ENCODE peak calls at places on chromosomes 6 and 20, in six cellular contexts. G, Y, X, L, S and Z are unnamed samples.

GRCh38 chr6:144786825-144787224 is 501.7 kb downstream of the UTRN start:
- DNase-seq in G (no peak), Y (no peak), X (no peak), L (no peak), S (no peak), Z (no peak)

GRCh38 chr6:99905209-99906106 is 88.6 kb downstream of the MCHR2 start:
- DNase-seq in G (no peak), Y (peak), X (no peak), L (peak), S (peak), Z (no peak)

GRCh38 chr6:30127238-30128093 is 8.5 kb upstream of the TRIM40 start:
- DNase-seq in G (no peak), Y (no peak), X (no peak), L (no peak), S (peak), Z (no peak)

GRCh38 chr6:153862139-153862538 is 176.9 kb upstream of the OPRM1 start:
- DNase-seq in G (no peak), Y (no peak), X (no peak), L (no peak), S (no peak), Z (no peak)

GRCh38 chr20:30816182-30816645 is 441.2 kb upstream of the DEFB115 start:
- DNase-seq in G (no peak), Y (no peak), X (no peak), L (peak), S (peak), Z (no peak)

GRCh38 chr6:149093643-149094042 is 223.9 kb upstream of the TAB2 start:
- DNase-seq in G (no peak), Y (no peak), X (no peak), L (no peak), S (no peak), Z (no peak)

GRCh38 chr6:37489697-37490336 is 9.9 kb downstream of the CCDC167 start:
- DNase-seq in G (no peak), Y (no peak), X (peak), L (peak), S (peak), Z (peak)

GRCh38 chr6:48474136-48474535 is 363.1 kb upstream of the PTCHD4 start:
- DNase-seq in G (no peak), Y (no peak), X (no peak), L (no peak), S (no peak), Z (no peak)

GRCh38 chr6:147756000-147756399 is 247.5 kb downstream of the SAMD5 start:
- DNase-seq in G (no peak), Y (no peak), X (no peak), L (no peak), S (no peak), Z (no peak)

GRCh38 chr20:62727584-62728027 is 19.0 kb downstream of the NTSR1 start:
- DNase-seq in G (no peak), Y (no peak), X (no peak), L (no peak), S (no peak), Z (no peak)

GRCh38 chr6:52620906-52621190 is 44.0 kb upstream of the TRAM2 start:
- DNase-seq in G (no peak), Y (no peak), X (no peak), L (no peak), S (peak), Z (no peak)

GRCh38 chr6:114170372-114170771 is 172.5 kb downstream of the HS3ST5 start:
- DNase-seq in G (no peak), Y (no peak), X (no peak), L (no peak), S (no peak), Z (no peak)

GRCh38 chr6:111407686-111408085 is 75.3 kb downstream of the REV3L start:
- DNase-seq in G (no peak), Y (no peak), X (no peak), L (no peak), S (no peak), Z (no peak)